ENCODE peak calls at places on chromosomes 1 and 21, in four cellular contexts. U, G, M and T are unnamed samples.

GRCh38 chr1:7896994-7897393 is 43.6 kb downstream of the TNFRSF9 start:
- DNase-seq in U (no peak), G (no peak), M (no peak), T (no peak)

GRCh38 chr1:108080448-108080847 is 115.5 kb upstream of the VAV3 start:
- DNase-seq in U (no peak), G (no peak), M (no peak), T (no peak)

GRCh38 chr1:91700332-91700731 is 185.6 kb downstream of the TGFBR3 start:
- DNase-seq in U (no peak), G (no peak), M (no peak), T (no peak)

GRCh38 chr1:244067893-244068292 is 16.8 kb downstream of the ZBTB18 start:
- DNase-seq in U (no peak), G (no peak), M (no peak), T (no peak)

GRCh38 chr1:228339766-228340685 is 66.6 kb downstream of the TRIM11 start:
- DNase-seq in U (peak; percentile 10), G (no peak), M (peak; percentile 9), T (peak; percentile 2)

GRCh38 chr1:54764922-54765561 is 719 bp upstream of the PARS2 start:
- DNase-seq in U (no peak), G (no peak), M (no peak), T (no peak)

GRCh38 chr1:243598433-243598832 is 251.6 kb downstream of the AKT3 start:
- DNase-seq in U (no peak), G (no peak), M (no peak), T (no peak)

GRCh38 chr1:56644941-56645662 is at the start of gene PRKAA2:
- DNase-seq in U (peak; percentile 34), G (peak; percentile 56), M (peak; percentile 49), T (peak; percentile 84)

GRCh38 chr1:41739061-41739955 is 179.4 kb downstream of the HIVEP3 start:
- DNase-seq in U (peak; percentile 87), G (no peak), M (peak; percentile 77), T (peak; percentile 28)

GRCh38 chr1:1397839-1398523 is 1.2 kb downstream of the CCNL2 start:
- DNase-seq in U (no peak), G (no peak), M (peak; percentile 60), T (no peak)

GRCh38 chr1:13893456-13893855 is 193.5 kb downstream of the PRDM2 start:
- DNase-seq in U (no peak), G (no peak), M (no peak), T (no peak)

GRCh38 chr1:159826436-159827101 is at the start of gene SLAMF8:
- DNase-seq in U (peak; percentile 61), G (no peak), M (peak; percentile 23), T (no peak)

GRCh38 chr21:29080454-29080930 is 7.0 kb upstream of the CCT8 start:
- DNase-seq in U (no peak), G (no peak), M (no peak), T (no peak)

GRCh38 chr1:193011395-193011794 is 47.8 kb downstream of the UCHL5 start:
- DNase-seq in U (no peak), G (no peak), M (no peak), T (no peak)

GRCh38 chr21:44259082-44259705 is 2.5 kb downstream of the DNMT3L start:
- DNase-seq in U (no peak), G (no peak), M (no peak), T (no peak)

GRCh38 chr1:117268926-117269378 is 58.2 kb upstream of the VTCN1 start:
- DNase-seq in U (no peak), G (no peak), M (no peak), T (no peak)

GRCh38 chr1:167175901-167176300 is 44.8 kb upstream of the POU2F1 start:
- DNase-seq in U (no peak), G (no peak), M (no peak), T (no peak)

GRCh38 chr1:55916480-55916879 is 662.9 kb downstream of the PLPP3 start:
- DNase-seq in U (no peak), G (no peak), M (no peak), T (no peak)

GRCh38 chr1:185376840-185377635 is 60.0 kb upstream of the IVNS1ABP start:
- DNase-seq in U (no peak), G (no peak), M (no peak), T (no peak)

GRCh38 chr1:209875510-209875909 is 47.7 kb downstream of the UTP25 start:
- DNase-seq in U (no peak), G (peak; percentile 13), M (no peak), T (peak; percentile 12)

GRCh38 chr1:153393926-153394325 is 3.1 kb upstream of the S100A8 start:
- DNase-seq in U (no peak), G (no peak), M (no peak), T (no peak)

GRCh38 chr1:207218512-207219352 is 102.7 kb upstream of the CD55 start:
- DNase-seq in U (peak; percentile 21), G (no peak), M (no peak), T (no peak)

GRCh38 chr21:32549861-32550260 is 35.5 kb downstream of the TCP10L start:
- DNase-seq in U (no peak), G (no peak), M (no peak), T (no peak)

GRCh38 chr21:42746593-42747266 is 93.3 kb downstream of the PDE9A start:
- DNase-seq in U (no peak), G (no peak), M (no peak), T (no peak)

GRCh38 chr1:7642781-7643180 is 128.3 kb upstream of the VAMP3 start:
- DNase-seq in U (no peak), G (no peak), M (no peak), T (no peak)

GRCh38 chr21:14267071-14267470 is 51.1 kb downstream of the RBM11 start:
- DNase-seq in U (no peak), G (no peak), M (no peak), T (no peak)

GRCh38 chr21:42495765-42496119 is 282 bp downstream of the RSPH1 start:
- DNase-seq in U (no peak), G (no peak), M (no peak), T (no peak)

GRCh38 chr1:5375437-5375836 is 616.8 kb downstream of the NPHP4 start:
- DNase-seq in U (no peak), G (no peak), M (no peak), T (no peak)

GRCh38 chr21:45898781-45899180 is 82.8 kb upstream of the COL6A1 start:
- DNase-seq in U (no peak), G (no peak), M (peak; percentile 2), T (no peak)

GRCh38 chr1:119784127-119784781 is 15.5 kb upstream of the HMGCS2 start:
- DNase-seq in U (peak; percentile 86), G (no peak), M (peak; percentile 72), T (no peak)

GRCh38 chr1:54600947-54601725 is 22.2 kb downstream of the FAM151A start:
- DNase-seq in U (no peak), G (no peak), M (no peak), T (peak; percentile 38)

GRCh38 chr21:43866659-43867331 is 1.8 kb downstream of the AGPAT3 start:
- DNase-seq in U (no peak), G (no peak), M (no peak), T (no peak)

GRCh38 chr1:206801467-206801866 is 29.2 kb upstream of the IL10 start:
- DNase-seq in U (no peak), G (no peak), M (no peak), T (no peak)

GRCh38 chr1:51642739-51643142 is 25.8 kb downstream of the OSBPL9 start:
- DNase-seq in U (no peak), G (no peak), M (no peak), T (no peak)

GRCh38 chr1:17437260-17438175 is 2.0 kb downstream of the RCC2 start:
- DNase-seq in U (no peak), G (peak; percentile 45), M (peak; percentile 51), T (peak; percentile 61)

GRCh38 chr1:92399076-92399475 is 87.6 kb downstream of the GFI1 start:
- DNase-seq in U (no peak), G (no peak), M (no peak), T (no peak)

GRCh38 chr1:3699596-3699995 is 47.3 kb downstream of the TP73 start:
- DNase-seq in U (no peak), G (no peak), M (no peak), T (no peak)

GRCh38 chr21:41054206-41054605 is 113.8 kb upstream of the BACE2 start:
- DNase-seq in U (no peak), G (no peak), M (no peak), T (no peak)

GRCh38 chr1:94255476-94255875 is 18.1 kb upstream of the ARHGAP29 start:
- DNase-seq in U (no peak), G (no peak), M (no peak), T (no peak)
- TF ChIP-seq CTCF in U (no peak), G (no peak), M (no peak), T (no peak)

GRCh38 chr1:34292472-34292871 is 115.8 kb downstream of the C1orf94 start:
- DNase-seq in U (no peak), G (no peak), M (no peak), T (no peak)
- TF ChIP-seq CTCF in U (no peak), G (no peak), M (no peak), T (no peak)

GRCh38 chr1:112878321-112878720 is 77.7 kb downstream of the SLC16A1 start:
- DNase-seq in U (no peak), G (no peak), M (no peak), T (no peak)
- TF ChIP-seq CTCF in U (no peak), G (no peak), M (no peak), T (no peak)

GRCh38 chr1:245516178-245516829 is 361.5 kb downstream of the KIF26B start:
- DNase-seq in U (no peak), G (no peak), M (no peak), T (no peak)

GRCh38 chr1:245512181-245512888 is 357.6 kb downstream of the KIF26B start:
- DNase-seq in U (no peak), G (no peak), M (no peak), T (no peak)

GRCh38 chr1:245512980-245513578 is 358.3 kb downstream of the KIF26B start:
- DNase-seq in U (no peak), G (no peak), M (no peak), T (peak; percentile 17)
- TF ChIP-seq CTCF in U (no peak), G (no peak), M (no peak), T (no peak)

DNA sequence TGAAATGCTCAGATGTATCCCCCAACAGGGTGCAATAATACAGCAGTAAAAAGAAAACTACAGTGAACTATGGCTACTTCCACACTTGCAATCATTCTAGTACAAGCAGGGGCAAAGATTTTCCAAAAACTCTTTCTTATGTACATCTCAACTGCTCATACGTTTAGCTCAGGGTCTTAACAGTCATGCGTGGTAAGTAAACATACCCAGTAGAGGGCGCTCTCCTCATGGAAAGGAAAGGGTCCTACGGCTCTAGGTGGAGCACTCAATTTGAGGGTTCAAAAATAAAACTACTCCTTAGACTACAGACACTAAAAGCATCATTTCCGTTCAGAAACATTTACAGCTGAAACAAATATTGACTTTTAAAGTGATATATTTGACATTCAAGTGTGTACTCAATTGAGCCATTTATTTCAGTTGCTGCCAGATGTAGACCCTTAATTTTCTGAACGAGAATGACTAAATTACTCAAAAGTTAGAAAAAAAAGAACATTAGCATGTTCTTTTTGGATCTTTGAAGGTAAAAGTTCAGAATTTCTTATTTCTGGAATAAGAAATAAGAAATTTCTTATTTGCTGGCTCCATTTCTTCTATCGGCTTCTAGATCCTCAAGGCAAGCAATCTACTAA is 143.4 kb downstream of the KCTD3 start:
- DNase-seq in U (no peak), G (peak; percentile 60), M (no peak), T (peak; percentile 41)
- TF ChIP-seq CTCF in U (no peak), G (peak; percentile 72), M (peak; percentile 14), T (peak; percentile 72)

GRCh38 chr1:203776636-203777035 is 11.7 kb downstream of the LAX1 start:
- DNase-seq in U (no peak), G (peak; percentile 11), M (no peak), T (no peak)
- TF ChIP-seq CTCF in U (peak; percentile 12), G (no peak), M (peak; percentile 15), T (no peak)